ENCODE peak calls at places on chromosomes 4 and X, in nine cellular contexts. K, S, E, T, W, N, F, L and O are unnamed samples.
A peak's percentile ranks its signal among the peaks of the same experiment; 100 is the strongest.

GRCh38 chr4:166538491-166539005 is 665.5 kb downstream of the TLL1 start:
- DNase-seq in K (no peak), S (peak; percentile 42), E (no peak), T (peak; percentile 4), W (peak; percentile 6), N (peak; percentile 9), F (no peak), L (no peak), O (peak; percentile 12)

GRCh38 chr4:42750091-42750490 is 93.2 kb upstream of the ATP8A1 start:
- DNase-seq in K (no peak), S (no peak), E (no peak), T (peak; percentile 30), W (no peak), N (no peak), F (peak; percentile 49), L (no peak), O (no peak)

GRCh38 chr4:20433101-20433705 is 181.5 kb downstream of the SLIT2 start:
- DNase-seq in K (no peak), S (no peak), E (no peak), T (no peak), W (no peak), N (no peak), F (no peak), L (no peak), O (no peak)

GRCh38 chr4:4704267-4704666 is 155.2 kb upstream of the MSX1 start:
- DNase-seq in K (no peak), S (peak; percentile 40), E (no peak), T (peak; percentile 48), W (peak; percentile 76), N (peak; percentile 51), F (no peak), L (no peak), O (no peak)

GRCh38 chr4:101604976-101605375 is 185.6 kb upstream of the BANK1 start:
- DNase-seq in K (no peak), S (no peak), E (peak; percentile 19), T (no peak), W (peak; percentile 35), N (peak; percentile 1), F (no peak), L (no peak), O (no peak)

GRCh38 chr4:6087669-6088068 is 69.4 kb upstream of the C4orf50 start:
- DNase-seq in K (no peak), S (peak; percentile 14), E (no peak), T (peak; percentile 2), W (peak; percentile 17), N (peak; percentile 31), F (peak; percentile 74), L (no peak), O (no peak)

GRCh38 chr4:107826427-107826980 is 1.8 kb downstream of the SGMS2 start:
- DNase-seq in K (no peak), S (no peak), E (no peak), T (peak; percentile 41), W (no peak), N (no peak), F (no peak), L (no peak), O (no peak)

GRCh38 chrX:46165411-46165810 is 379.8 kb downstream of the ZNF674 start:
- DNase-seq in K (no peak), S (peak; percentile 56), E (no peak), T (peak; percentile 80), W (peak; percentile 34), N (peak; percentile 82), F (no peak), L (no peak), O (peak; percentile 9)

GRCh38 chrX:106894978-106895452 is 8.1 kb downstream of the RIPPLY1 start:
- DNase-seq in K (no peak), S (peak; percentile 79), E (peak; percentile 48), T (peak; percentile 71), W (peak; percentile 80), N (peak; percentile 76), F (no peak), L (no peak), O (peak; percentile 15)

GRCh38 chrX:40700640-40701342 is 34.6 kb downstream of the MED14 start:
- DNase-seq in K (no peak), S (no peak), E (no peak), T (no peak), W (no peak), N (no peak), F (no peak), L (no peak), O (no peak)

GRCh38 chr4:13461511-13461910 is 22.6 kb downstream of the RAB28 start:
- DNase-seq in K (no peak), S (no peak), E (no peak), T (no peak), W (peak; percentile 56), N (no peak), F (no peak), L (no peak), O (no peak)

GRCh38 chrX:154411322-154411980 is at the start of gene TAFAZZIN:
- DNase-seq in K (peak; percentile 77), S (peak; percentile 60), E (no peak), T (peak; percentile 49), W (peak; percentile 52), N (peak; percentile 61), F (peak; percentile 90), L (no peak), O (peak; percentile 84)

GRCh38 chr4:128906581-128906980 is 97.1 kb downstream of the JADE1 start:
- DNase-seq in K (no peak), S (no peak), E (no peak), T (no peak), W (no peak), N (no peak), F (no peak), L (no peak), O (no peak)

GRCh38 chr4:99126376-99126775 is 17.7 kb downstream of the ADH4 start:
- DNase-seq in K (no peak), S (no peak), E (no peak), T (no peak), W (no peak), N (no peak), F (no peak), L (no peak), O (no peak)

GRCh38 chr4:15043226-15043625 is 40.9 kb downstream of the CPEB2 start:
- DNase-seq in K (no peak), S (peak; percentile 30), E (no peak), T (no peak), W (no peak), N (no peak), F (peak; percentile 15), L (no peak), O (no peak)

GRCh38 chr4:108774809-108775530 is 12.1 kb upstream of the ETNPPL start:
- DNase-seq in K (peak; percentile 85), S (no peak), E (no peak), T (no peak), W (no peak), N (no peak), F (no peak), L (no peak), O (no peak)

GRCh38 chr4:110171981-110172380 is 26.4 kb downstream of the ELOVL6 start:
- DNase-seq in K (no peak), S (no peak), E (no peak), T (no peak), W (no peak), N (no peak), F (no peak), L (no peak), O (no peak)

GRCh38 chr4:17708992-17709759 is 72.2 kb downstream of the FAM184B start:
- DNase-seq in K (peak; percentile 25), S (no peak), E (no peak), T (no peak), W (no peak), N (no peak), F (no peak), L (no peak), O (no peak)

GRCh38 chrX:45774961-45775360 is 574.3 kb upstream of the DIPK2B start:
- DNase-seq in K (no peak), S (peak; percentile 90), E (no peak), T (peak; percentile 85), W (peak; percentile 80), N (peak; percentile 86), F (no peak), L (no peak), O (no peak)

GRCh38 chr4:169184686-169185085 is 86.1 kb downstream of the SH3RF1 start:
- DNase-seq in K (no peak), S (no peak), E (no peak), T (no peak), W (no peak), N (no peak), F (no peak), L (no peak), O (no peak)

GRCh38 chrX:121579016-121579760 is 531.8 kb downstream of the GLUD2 start:
- DNase-seq in K (no peak), S (peak; percentile 51), E (peak; percentile 0), T (peak; percentile 22), W (peak; percentile 43), N (peak; percentile 27), F (no peak), L (no peak), O (no peak)

GRCh38 chr4:52648836-52649235 is 10.3 kb downstream of the USP46 start:
- DNase-seq in K (no peak), S (no peak), E (no peak), T (no peak), W (no peak), N (no peak), F (no peak), L (no peak), O (no peak)

GRCh38 chr4:44869222-44869882 is 143.0 kb upstream of the GNPDA2 start:
- DNase-seq in K (no peak), S (no peak), E (no peak), T (no peak), W (no peak), N (no peak), F (no peak), L (no peak), O (no peak)

GRCh38 chr4:175435437-175435836 is 376.6 kb downstream of the GPM6A start:
- DNase-seq in K (no peak), S (no peak), E (no peak), T (peak; percentile 15), W (peak; percentile 34), N (no peak), F (peak; percentile 37), L (no peak), O (no peak)

GRCh38 chr4:54568184-54568583 is 89.6 kb upstream of the KIT start:
- DNase-seq in K (no peak), S (peak; percentile 73), E (peak; percentile 16), T (peak; percentile 77), W (peak; percentile 58), N (peak; percentile 94), F (no peak), L (peak; percentile 3), O (peak; percentile 54)

GRCh38 chr4:168098257-168098717 is 6.0 kb downstream of the ANXA10 start:
- DNase-seq in K (no peak), S (peak; percentile 77), E (no peak), T (peak; percentile 72), W (peak; percentile 75), N (peak; percentile 45), F (no peak), L (peak; percentile 44), O (no peak)